ENCODE peak calls at places on chromosomes 16 and 17, in five cellular contexts. P is coronary artery, W is nephron progenitor cell, J is cardiac fibroblast, O is astrocyte of the spinal cord. I is an unnamed sample.

GRCh38 chr16:87784812-87785211 is 19.0 kb upstream of the KLHDC4 start:
- DNase-seq in J (peak), W (no peak), O (no peak), P (no peak), I (no peak)

GRCh38 chr16:79211581-79211980 is 389.0 kb downstream of the MAF start:
- DNase-seq in J (no peak), P (no peak), W (no peak), O (no peak), I (no peak)

GRCh38 chr17:32516450-32516849 is 29.7 kb downstream of the CDK5R1 start:
- DNase-seq in P (no peak), O (no peak), W (no peak), J (no peak), I (no peak)

GRCh38 chr17:20174588-20175265 is 165.6 kb downstream of the SPECC1 start:
- DNase-seq in J (peak), O (peak), W (no peak), P (no peak), I (no peak)

GRCh38 chr16:25012525-25012991 is 2.6 kb downstream of the ARHGAP17 start:
- DNase-seq in P (no peak), W (no peak), J (peak), O (peak), I (no peak)

GRCh38 chr17:37642706-37643105 is 540 bp downstream of the DDX52 start:
- DNase-seq in P (no peak), J (peak), O (peak), W (no peak), I (no peak)

GRCh38 chr16:3413730-3414379 is 12.8 kb downstream of the ZNF174 start:
- DNase-seq in P (no peak), W (no peak), J (no peak), O (no peak), I (no peak)

GRCh38 chr17:73773702-73774101 is 129.5 kb upstream of the SDK2 start:
- DNase-seq in J (no peak), O (no peak), P (no peak), W (no peak), I (no peak)

GRCh38 chr16:58011652-58012051 is 10.4 kb downstream of the USB1 start:
- DNase-seq in O (peak), P (no peak), J (peak), W (no peak), I (no peak)

GRCh38 chr17:62704381-62704971 is 77.0 kb downstream of the MRC2 start:
- DNase-seq in J (no peak), W (peak), P (no peak), O (peak), I (no peak)

GRCh38 chr17:39653662-39654331 is 11.4 kb upstream of the TCAP start:
- DNase-seq in J (peak), P (no peak), W (peak), O (no peak), I (peak)

GRCh38 chr17:76472726-76473125 is 5.3 kb downstream of the AANAT start:
- DNase-seq in J (no peak), W (no peak), O (no peak), P (no peak), I (peak)

GRCh38 chr16:67647111-67647651 is 2.2 kb downstream of the CARMIL2 start:
- DNase-seq in P (peak), O (no peak), W (no peak), J (no peak), I (no peak)

GRCh38 chr16:89135166-89135565 is 36.4 kb upstream of the CDH15 start:
- DNase-seq in J (no peak), P (no peak), W (no peak), O (no peak), I (no peak)

GRCh38 chr17:39132192-39132600 is 19.2 kb downstream of the PLXDC1 start:
- DNase-seq in O (peak), W (no peak), J (peak), P (no peak), I (no peak)

GRCh38 chr16:67163903-67164558 is 514 bp upstream of the HSF4 start:
- DNase-seq in O (no peak), J (no peak), P (no peak), W (no peak), I (no peak)

GRCh38 chr17:2054262-2054739 is 602 bp upstream of the HIC1 start:
- DNase-seq in J (peak), O (peak), P (no peak), W (no peak), I (no peak)

GRCh38 chr17:81710514-81711308 is 1.4 kb upstream of the SLC25A10 start:
- DNase-seq in P (no peak), J (peak), W (no peak), O (no peak), I (no peak)

GRCh38 chr17:81713004-81713555 is 996 bp downstream of the SLC25A10 start:
- DNase-seq in O (no peak), J (no peak), W (no peak), P (no peak), I (no peak)

GRCh38 chr17:81713556-81714411 is 1.7 kb downstream of the SLC25A10 start:
- DNase-seq in O (no peak), P (no peak), W (peak), J (no peak), I (no peak)

GRCh38 chr17:81711814-81712467 is at the start of gene SLC25A10:
- DNase-seq in O (peak), P (no peak), W (peak), J (peak), I (no peak)

GRCh38 chr17:81712468-81713003 is 452 bp downstream of the SLC25A10 start:
- DNase-seq in P (no peak), W (peak), O (no peak), J (no peak), I (no peak)
- TF ChIP-seq CTCF in P (no peak), W (no peak), O (peak), J (no peak), I (no peak)

GRCh38 chr16:2071454-2072263 is 23.9 kb downstream of the TSC2 start:
- DNase-seq in J (no peak), W (no peak), O (no peak), P (no peak), I (no peak)
- TF ChIP-seq CTCF in J (no peak), W (no peak), O (no peak), P (no peak), I (no peak)

GRCh38 chr17:66858182-66859083 is 23.5 kb downstream of the CACNG5 start:
- DNase-seq in W (no peak), P (no peak), O (no peak), J (no peak), I (no peak)

GRCh38 chr17:66850692-66851091 is 15.8 kb downstream of the CACNG5 start:
- DNase-seq in J (peak), W (no peak), P (no peak), O (no peak), I (no peak)

GRCh38 chr17:66849851-66850580 is 15.1 kb downstream of the CACNG5 start:
- DNase-seq in J (no peak), P (no peak), W (no peak), O (no peak), I (no peak)

GRCh38 chr17:66860204-66860603 is 25.3 kb downstream of the CACNG5 start:
- DNase-seq in W (no peak), O (no peak), P (no peak), J (no peak), I (no peak)

GRCh38 chr17:66855204-66855603 is 20.3 kb downstream of the CACNG5 start:
- DNase-seq in W (no peak), J (no peak), P (no peak), O (no peak), I (no peak)
- TF ChIP-seq CTCF in W (no peak), J (peak), P (no peak), O (peak), I (no peak)

DNA sequence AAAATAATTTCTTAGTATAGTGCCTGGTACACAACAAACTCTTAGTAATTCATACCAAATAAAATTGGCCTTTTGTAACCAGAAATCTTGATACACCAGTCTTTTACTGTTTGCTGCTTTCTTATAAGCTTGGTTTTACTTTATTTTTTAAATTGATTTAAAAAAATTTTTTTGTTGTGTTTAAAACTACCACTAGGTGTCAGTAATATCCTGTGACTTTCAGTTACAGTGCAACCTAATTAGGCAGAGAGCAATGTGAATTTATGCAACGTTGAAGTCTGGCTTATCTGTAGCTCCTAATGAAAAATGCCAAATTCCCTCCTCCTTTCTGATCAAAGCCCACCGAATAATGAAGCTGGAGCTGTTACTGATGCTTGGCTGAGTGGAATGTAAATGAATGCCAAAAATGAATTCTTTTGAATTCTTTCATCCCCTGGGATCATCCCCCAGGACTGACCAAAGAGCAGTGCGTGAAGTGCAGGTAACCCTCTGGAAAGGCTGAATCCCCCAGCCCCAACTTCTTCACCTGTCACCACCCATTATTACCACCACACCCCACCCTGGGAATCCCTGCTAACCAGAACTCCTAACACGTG is 3.8 kb downstream of the ERCC4 start:
- DNase-seq in P (no peak), W (no peak), J (peak), O (peak), I (no peak)
- TF ChIP-seq CTCF in P (peak), W (peak), J (peak), O (peak), I (peak)

DNA sequence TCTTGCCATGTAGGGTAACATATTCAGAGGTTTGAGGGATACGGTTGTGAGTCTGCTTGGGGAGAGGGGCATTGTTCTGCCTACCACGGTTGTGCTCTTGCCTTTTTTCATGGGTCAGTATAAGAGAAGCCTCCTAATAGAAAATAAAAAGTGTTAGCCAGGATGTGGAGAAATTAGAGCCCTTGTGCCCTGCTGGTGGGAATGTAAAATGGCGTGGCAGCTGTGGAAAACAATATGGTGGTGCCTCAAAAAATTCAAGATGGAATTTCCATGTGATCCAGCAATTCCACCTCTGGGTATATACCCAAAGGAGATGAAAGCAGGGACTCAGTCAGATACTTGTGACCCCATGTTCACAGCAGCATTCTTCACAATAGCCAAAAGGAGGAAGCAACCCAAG is 14.2 kb upstream of the LRRC75A start:
- DNase-seq in W (no peak), J (no peak), O (no peak), P (no peak), I (no peak)
- TF ChIP-seq CTCF in W (no peak), J (peak), O (peak), P (no peak), I (peak)

DNA sequence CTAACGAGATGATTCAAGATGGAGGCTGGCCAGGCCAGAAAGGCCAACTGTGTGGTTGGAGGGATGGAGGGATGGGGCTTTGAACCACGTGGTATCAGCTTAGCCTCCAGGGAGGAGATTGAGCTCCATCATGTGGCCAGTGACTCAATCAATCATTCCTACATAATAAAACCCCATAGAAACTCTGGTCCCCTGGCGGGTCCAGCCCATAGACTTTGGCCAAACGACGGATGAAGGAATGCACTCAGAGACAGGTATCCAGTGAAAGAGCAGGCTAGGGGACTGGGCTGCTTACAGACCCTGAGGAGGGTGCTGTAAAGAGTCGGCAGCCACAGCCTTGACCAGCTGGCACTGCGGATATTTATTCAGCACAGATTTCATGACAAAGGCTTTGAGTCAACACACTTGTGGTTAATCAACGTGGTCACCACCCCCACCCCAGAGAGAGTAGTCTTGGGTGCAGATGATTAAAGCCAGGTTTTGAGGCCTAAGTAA is 308.7 kb upstream of the TNRC6C start:
- DNase-seq in O (no peak), J (no peak), P (peak), W (no peak), I (no peak)
- TF ChIP-seq CTCF in O (no peak), J (no peak), P (no peak), W (no peak), I (no peak)

GRCh38 chr17:7856840-7857723 is at the start of gene NAA38:
- DNase-seq in J (peak), P (peak), O (peak), W (peak), I (peak)
- TF ChIP-seq CTCF in J (peak), P (no peak), O (peak), W (no peak), I (peak)

DNA sequence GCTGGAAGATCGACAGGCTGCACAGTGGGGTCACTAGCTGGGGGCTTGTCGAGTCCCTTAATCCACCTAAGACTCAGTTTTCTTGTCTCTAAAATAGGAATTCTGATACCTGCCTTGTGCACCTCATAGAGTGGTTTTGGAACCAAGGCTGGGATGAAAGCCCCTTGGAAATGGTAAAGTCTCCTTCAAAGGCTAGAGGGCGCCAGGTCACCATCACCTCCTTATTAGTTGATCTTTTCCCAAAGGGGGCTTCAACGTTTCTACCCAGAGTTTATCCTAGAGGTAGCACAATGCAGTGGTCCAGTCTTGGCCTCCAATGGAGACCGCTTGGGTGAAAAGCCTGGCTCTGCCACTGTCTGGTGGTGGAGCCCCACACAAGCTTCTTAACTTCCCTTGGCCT is 158.2 kb downstream of the AIPL1 start:
- DNase-seq in W (no peak), J (no peak), O (no peak), P (no peak), I (no peak)
- TF ChIP-seq CTCF in W (no peak), J (no peak), O (no peak), P (no peak), I (no peak)

GRCh38 chr17:58204796-58205195 is 12.3 kb downstream of the EPX start:
- DNase-seq in W (no peak), P (no peak), O (no peak), J (no peak), I (no peak)

GRCh38 chr17:58202859-58203258 is 10.3 kb downstream of the EPX start:
- DNase-seq in P (no peak), J (no peak), W (no peak), O (no peak), I (no peak)

GRCh38 chr17:58195518-58196123 is 3.1 kb downstream of the EPX start:
- DNase-seq in O (no peak), W (no peak), P (no peak), J (no peak), I (no peak)

GRCh38 chr17:58196610-58197009 is 4.1 kb downstream of the EPX start:
- DNase-seq in J (no peak), W (no peak), P (no peak), O (no peak), I (no peak)

GRCh38 chr17:58200024-58200633 is 7.6 kb downstream of the EPX start:
- DNase-seq in O (peak), J (peak), P (no peak), W (peak), I (no peak)
- TF ChIP-seq CTCF in O (peak), J (peak), P (no peak), W (peak), I (peak)

GRCh38 chr16:70508752-70509151 is 14.6 kb downstream of the COG4 start:
- DNase-seq in P (no peak), O (no peak), W (no peak), J (peak), I (no peak)
- TF ChIP-seq CTCF in P (no peak), O (peak), W (no peak), J (no peak), I (peak)